ENCODE peak calls at places on chromosomes 4 and X, in five cellular contexts. C, U, X, D and P are unnamed samples.

GRCh38 chr4:114921790-114922581 is 191.4 kb downstream of the NDST4 start:
- DNase-seq in C (peak), U (peak), X (no peak), D (no peak), P (no peak)

GRCh38 chr4:7472443-7473013 is 37.8 kb upstream of the PSAPL1 start:
- DNase-seq in C (peak), U (no peak), X (no peak), D (no peak), P (no peak)

GRCh38 chrX:42943051-42943450 is 165.1 kb upstream of the PPP1R2C start:
- DNase-seq in C (no peak), U (no peak), X (no peak), D (no peak), P (no peak)

GRCh38 chrX:10582945-10583344 is 37.4 kb downstream of the MID1 start:
- DNase-seq in C (no peak), U (no peak), X (no peak), D (no peak), P (no peak)

GRCh38 chrX:1657367-1658082 is 42.7 kb downstream of the ASMT start:
- DNase-seq in C (peak), U (no peak), X (no peak), D (no peak), P (no peak)

GRCh38 chr4:156321203-156321602 is 367.5 kb upstream of the CTSO start:
- DNase-seq in C (no peak), U (no peak), X (no peak), D (no peak), P (no peak)

GRCh38 chr4:174523003-174523693 is 860 bp upstream of the HPGD start:
- DNase-seq in C (no peak), U (no peak), X (no peak), D (no peak), P (no peak)

GRCh38 chr4:1278336-1278670 is 11.4 kb upstream of the MAEA start:
- DNase-seq in C (no peak), U (no peak), X (no peak), D (no peak), P (no peak)

GRCh38 chrX:101485212-101486064 is at the start of gene ARMCX4:
- DNase-seq in C (peak), U (peak), X (peak), D (peak), P (peak)

GRCh38 chr4:4637710-4638109 is 95.9 kb upstream of the STX18 start:
- DNase-seq in C (no peak), U (no peak), X (no peak), D (no peak), P (no peak)
- H3K4me3 ChIP-seq in C (no peak), U (no peak), X (no peak), D (no peak), P (no peak)

GRCh38 chr4:6200922-6201362 is 593 bp upstream of the JAKMIP1 start:
- DNase-seq in C (no peak), U (no peak), X (peak), D (no peak), P (no peak)
- H3K4me3 ChIP-seq in C (peak), U (peak), X (peak), D (peak), P (no peak)

GRCh38 chr4:89492476-89493110 is 185.0 kb upstream of the GPRIN3 start:
- DNase-seq in C (no peak), U (no peak), X (no peak), D (no peak), P (no peak)
- H3K4me3 ChIP-seq in C (no peak), U (no peak), X (no peak), D (no peak), P (no peak)

DNA sequence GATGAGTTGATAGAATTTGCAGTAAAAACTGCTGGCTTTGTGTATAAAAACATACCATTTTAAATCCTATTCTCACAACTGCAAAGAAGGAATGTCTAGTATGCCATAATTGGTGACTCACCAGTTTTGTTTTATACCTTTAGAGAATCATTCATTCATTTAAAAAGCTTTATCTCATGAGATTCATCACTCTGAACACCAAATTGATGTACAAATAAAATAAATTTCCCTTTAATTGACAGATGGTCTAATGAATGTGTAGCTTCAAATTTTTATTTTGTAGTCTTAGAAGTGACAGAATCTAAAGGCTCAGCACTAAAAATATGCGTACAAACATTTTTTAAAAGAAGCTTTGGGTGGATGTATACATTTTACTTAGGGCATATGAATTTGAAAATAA is 492.5 kb downstream of the GALNTL6 start:
- DNase-seq in C (no peak), U (no peak), X (no peak), D (no peak), P (no peak)
- H3K4me3 ChIP-seq in C (no peak), U (no peak), X (no peak), D (no peak), P (no peak)

GRCh38 chrX:41442824-41443560 is 4.2 kb upstream of the NYX start:
- DNase-seq in C (no peak), U (no peak), X (no peak), D (no peak), P (no peak)
- H3K4me3 ChIP-seq in C (peak), U (peak), X (peak), D (peak), P (peak)

GRCh38 chr4:87235020-87235671 is 14.7 kb upstream of the KLHL8 start:
- DNase-seq in C (no peak), U (no peak), X (no peak), D (no peak), P (no peak)
- H3K4me3 ChIP-seq in C (peak), U (peak), X (peak), D (peak), P (peak)

GRCh38 chr4:153114771-153115321 is 89.4 kb upstream of the TRIM2 start:
- DNase-seq in C (no peak), U (no peak), X (no peak), D (peak), P (no peak)
- H3K4me3 ChIP-seq in C (no peak), U (no peak), X (no peak), D (no peak), P (no peak)

GRCh38 chr4:95541889-95542607 is 6.7 kb downstream of the UNC5C start:
- DNase-seq in C (no peak), U (no peak), X (no peak), D (no peak), P (no peak)
- H3K4me3 ChIP-seq in C (peak), U (no peak), X (no peak), D (no peak), P (peak)

GRCh38 chrX:57596109-57596870 is 4.5 kb downstream of the ZXDB start:
- DNase-seq in C (no peak), U (no peak), X (no peak), D (no peak), P (no peak)

DNA sequence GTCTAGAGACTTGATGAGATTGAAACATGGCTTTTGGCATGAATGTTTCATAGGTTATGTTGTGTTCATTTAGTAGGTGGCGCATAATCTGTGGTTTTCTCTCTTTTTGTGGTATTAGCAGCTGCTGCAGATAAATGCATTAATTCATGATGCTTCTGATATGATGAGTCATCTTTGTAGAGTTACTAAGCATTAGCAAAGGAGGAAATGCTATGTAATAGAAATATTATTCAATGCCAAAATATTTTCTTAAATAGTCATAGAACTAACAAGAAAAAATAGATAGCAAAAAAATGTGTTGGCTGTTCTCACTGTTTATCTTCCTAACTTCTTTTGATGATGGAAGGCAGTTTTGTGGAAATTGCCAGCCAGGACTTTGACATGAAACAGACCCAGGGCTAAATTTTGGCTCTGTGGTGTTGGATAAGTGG is 3.6 kb downstream of the ZXDB start:
- DNase-seq in C (peak), U (no peak), X (no peak), D (no peak), P (peak)
- H3K4me3 ChIP-seq in C (no peak), U (peak), X (no peak), D (peak), P (peak)